ENCODE peak calls at places on chromosomes 6 and 20, in six cellular contexts. D is psoas muscle, P is cardiac muscle cell, T is mammary epithelial cell, M is heart left ventricle, A is Panc1. R is an unnamed sample. For H3K36me3, the result is how much of the 10 kb centered on the place peaks cover.

GRCh38 chr6:32175711-32176475 is at the start of gene AGPAT1:
- DNase-seq in P (peak), A (no peak), D (peak), M (peak), T (peak), R (peak)

GRCh38 chr6:104940238-104940880 is 16.5 kb upstream of the LIN28B start:
- DNase-seq in P (no peak), D (no peak), A (no peak), T (no peak), M (no peak), R (no peak)

GRCh38 chr6:20319520-20320357 is 81.9 kb upstream of the E2F3 start:
- DNase-seq in M (peak), D (peak), P (no peak), T (no peak), A (no peak), R (peak)

GRCh38 chr20:47296950-47297349 is 59.5 kb downstream of the ZMYND8 start:
- DNase-seq in P (peak), M (no peak), D (no peak), A (no peak), T (no peak), R (no peak)

GRCh38 chr6:120992257-120992656 is 342.0 kb downstream of the TBC1D32 start:
- DNase-seq in M (no peak), D (no peak), A (no peak), T (no peak), P (no peak), R (no peak)

GRCh38 chr20:57709823-57710799 is at the start of gene PMEPA1:
- DNase-seq in D (peak), M (peak), A (no peak), T (peak), P (peak), R (peak)

GRCh38 chr20:41357424-41358163 is 9.0 kb downstream of the EMILIN3 start:
- DNase-seq in D (peak), T (no peak), A (no peak), P (no peak), M (peak), R (no peak)

GRCh38 chr20:50242548-50242862 is 51.9 kb downstream of the CEBPB start:
- DNase-seq in T (no peak), P (no peak), M (no peak), A (no peak), D (peak), R (no peak)

GRCh38 chr6:122766256-122766655 is 13.3 kb upstream of the FABP7 start:
- DNase-seq in A (no peak), D (no peak), T (no peak), P (no peak), M (no peak), R (no peak)

GRCh38 chr20:37539956-37540455 is 12.3 kb upstream of the BLCAP start:
- DNase-seq in M (no peak), T (no peak), D (no peak), A (no peak), P (no peak), R (no peak)

GRCh38 chr20:41027872-41028358 is 707 bp upstream of the TOP1 start:
- DNase-seq in M (no peak), T (no peak), A (no peak), P (no peak), D (no peak), R (no peak)

GRCh38 chr20:62675156-62675871 is 33.0 kb downstream of the SLCO4A1 start:
- DNase-seq in T (no peak), P (peak), M (no peak), D (no peak), A (no peak), R (no peak)
- H3K27ac ChIP-seq in T (no peak), P (no peak), M (no peak), D (no peak), A (no peak), R (no peak)

GRCh38 chr20:3864518-3864917 is 17.9 kb downstream of the MAVS start:
- DNase-seq in T (no peak), D (no peak), A (no peak), M (no peak), P (no peak), R (no peak)
- H3K36me3 ChIP-seq in T (under half), D (under half), A (under half), M (half or more), P (under half), R (half or more)

GRCh38 chr6:39898625-39899024 is 35.6 kb downstream of the MOCS1 start:
- DNase-seq in P (no peak), D (no peak), T (no peak), M (no peak), A (no peak), R (no peak)
- H3K27ac ChIP-seq in P (no peak), D (no peak), T (no peak), M (no peak), A (no peak), R (no peak)

DNA sequence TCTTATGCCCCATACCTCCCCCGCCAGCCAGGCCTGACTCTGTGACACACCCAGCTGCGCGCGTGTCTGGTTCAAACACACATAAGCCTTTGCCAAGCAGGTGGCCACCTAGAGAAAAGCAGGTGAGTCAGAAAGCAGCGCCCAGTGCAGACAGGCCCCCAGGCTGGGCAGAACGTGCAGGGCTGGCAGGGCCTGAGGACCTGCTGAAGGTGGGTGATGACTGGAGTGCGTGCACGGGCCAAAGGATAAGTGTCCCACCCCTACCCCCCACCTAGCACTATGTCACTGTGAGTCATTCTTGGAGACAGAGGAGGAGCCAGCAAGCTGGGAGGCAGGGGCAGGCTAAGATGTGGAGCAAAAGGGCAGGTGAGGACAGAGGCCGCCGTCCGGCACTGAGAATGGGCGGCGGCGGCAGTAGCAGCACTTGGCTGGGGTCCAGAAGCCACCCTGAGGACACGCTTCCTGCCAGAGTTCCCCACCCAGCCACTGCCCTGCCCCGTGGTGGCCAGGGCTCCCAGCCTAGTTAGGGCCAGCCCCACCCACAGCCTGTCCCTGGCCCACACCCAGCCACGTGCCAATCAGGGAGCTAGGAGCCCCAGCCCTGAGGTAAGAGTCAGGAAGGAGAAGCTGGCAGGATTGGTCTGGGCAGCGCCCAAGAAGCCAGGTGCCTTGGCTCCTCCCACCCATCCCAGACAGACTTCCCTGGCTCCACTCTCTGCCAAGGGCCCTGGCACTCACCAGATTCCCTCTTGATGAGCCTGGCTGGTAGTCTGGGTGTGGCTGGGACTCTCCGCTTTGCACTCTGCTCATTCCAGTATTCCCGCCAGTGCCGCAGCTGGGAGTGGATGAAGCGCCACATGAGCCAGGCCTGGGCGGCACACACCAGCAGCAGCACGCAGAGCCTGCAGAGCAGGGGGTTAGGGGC is 72.7 kb downstream of the TRAM2 start:
- DNase-seq in A (peak), M (peak), P (peak), D (peak), T (peak), R (peak)
- H3K36me3 ChIP-seq in A (under half), M (half or more), P (under half), D (under half), T (under half), R (half or more)